ENCODE peak calls at places on chromosomes 13 and 19, in nine cellular contexts. F is HCT116, P is BJ, Y is Peyer's patch, D is suprapubic skin, Z is spleen, L is psoas muscle, J is thoracic aorta, U is heart right ventricle. C is an unnamed sample.

GRCh38 chr19:18863843-18864362 is 32.1 kb downstream of the CERS1 start:
- DNase-seq in P (no peak), U (no peak), Z (peak; percentile 71), J (no peak), Y (no peak), L (peak; percentile 11), F (no peak), D (peak; percentile 70), C (no peak)

GRCh38 chr13:36057041-36057440 is 74.1 kb downstream of the DCLK1 start:
- DNase-seq in U (no peak), F (no peak), Z (no peak), P (no peak), Y (no peak), J (no peak), L (no peak), D (no peak), C (no peak)

GRCh38 chr19:17751103-17751911 is at the start of gene FCHO1:
- DNase-seq in U (peak; percentile 42), Z (peak; percentile 95), J (no peak), F (no peak), L (no peak), Y (peak; percentile 58), D (no peak), P (no peak), C (no peak)

GRCh38 chr13:59205501-59205900 is 958.2 kb downstream of the DIAPH3 start:
- DNase-seq in Z (no peak), Y (no peak), U (no peak), F (no peak), D (no peak), P (no peak), J (no peak), L (no peak), C (peak; percentile 1)

GRCh38 chr13:29918845-29919244 is 68.4 kb upstream of the UBL3 start:
- DNase-seq in U (no peak), J (no peak), F (no peak), Y (no peak), D (no peak), Z (no peak), L (no peak), P (peak; percentile 80), C (peak; percentile 60)

GRCh38 chr19:52935434-52935833 is 12.2 kb upstream of the ZNF888 start:
- DNase-seq in J (no peak), D (no peak), U (no peak), Z (no peak), P (no peak), L (no peak), Y (no peak), F (no peak), C (no peak)

GRCh38 chr13:43405457-43405856 is 381.3 kb downstream of the ENOX1 start:
- DNase-seq in J (no peak), Z (no peak), D (no peak), Y (no peak), P (no peak), F (no peak), U (no peak), L (no peak), C (peak; percentile 44)

GRCh38 chr19:33759356-33759755 is 37.3 kb upstream of the KCTD15 start:
- DNase-seq in P (no peak), D (no peak), U (no peak), J (no peak), Z (no peak), Y (no peak), F (no peak), L (no peak), C (no peak)

GRCh38 chr19:45972081-45972943 is 1.4 kb downstream of the NOVA2 start:
- DNase-seq in F (no peak), L (no peak), P (no peak), J (no peak), D (no peak), Z (no peak), U (no peak), Y (no peak), C (no peak)

GRCh38 chr13:79678100-79678499 is 197.1 kb downstream of the NDFIP2 start:
- DNase-seq in Z (no peak), L (no peak), D (no peak), F (no peak), J (no peak), P (no peak), Y (no peak), U (no peak), C (no peak)

GRCh38 chr19:32599736-32600157 is 18.8 kb downstream of the PDCD5 start:
- DNase-seq in F (peak; percentile 55), Z (no peak), D (no peak), J (no peak), Y (no peak), U (no peak), P (no peak), L (no peak), C (no peak)

GRCh38 chr19:57560049-57560491 is 407 bp upstream of the ZNF550 start:
- DNase-seq in D (peak; percentile 59), Z (peak; percentile 68), L (peak; percentile 46), F (no peak), J (no peak), P (peak; percentile 61), U (peak; percentile 49), Y (no peak), C (no peak)

GRCh38 chr19:2699413-2700142 is 2.9 kb downstream of the GNG7 start:
- DNase-seq in F (no peak), D (no peak), L (no peak), J (no peak), Z (no peak), Y (no peak), U (no peak), P (no peak), C (no peak)
- H3K27me3 ChIP-seq in F (no peaks in the 10 kb centered on the region), D (no peaks in the 10 kb centered on the region), L (no peaks in the 10 kb centered on the region), J (no peaks in the 10 kb centered on the region), Z (no peaks in the 10 kb centered on the region), Y (no peaks in the 10 kb centered on the region), U (no peaks in the 10 kb centered on the region), P (peaks cover 19% of the 10 kb centered on the region), C (peaks cover 38% of the 10 kb centered on the region)

GRCh38 chr19:12668346-12668745 is 1.7 kb downstream of the WDR83 start:
- DNase-seq in U (no peak), F (no peak), P (no peak), L (no peak), J (no peak), Y (no peak), Z (no peak), D (no peak), C (no peak)
- H3K36me3 ChIP-seq in U (peaks cover 40% of the 10 kb centered on the region), F (peaks cover 4% of the 10 kb centered on the region), P (peaks cover 13% of the 10 kb centered on the region), L (peaks cover 44% of the 10 kb centered on the region), J (peaks cover 9% of the 10 kb centered on the region), Y (peaks cover 26% of the 10 kb centered on the region), Z (peaks cover 29% of the 10 kb centered on the region), D (peaks cover 33% of the 10 kb centered on the region), C (peaks cover 4% of the 10 kb centered on the region)

GRCh38 chr19:2095338-2095938 is 688 bp downstream of the MOB3A start:
- DNase-seq in Z (peak; percentile 91), L (no peak), D (no peak), P (no peak), F (no peak), U (no peak), Y (no peak), J (no peak), C (no peak)

GRCh38 chr19:2097330-2098327 is 914 bp downstream of the IZUMO4 start:
- DNase-seq in Y (no peak), F (no peak), U (no peak), L (no peak), D (no peak), Z (peak; percentile 89), J (no peak), P (no peak), C (no peak)

GRCh38 chr19:2099054-2099501 is 2.4 kb downstream of the IZUMO4 start:
- DNase-seq in J (no peak), Z (no peak), Y (no peak), L (no peak), U (no peak), D (no peak), P (no peak), F (no peak), C (no peak)

GRCh38 chr19:2099937-2100718 is 3.4 kb downstream of the IZUMO4 start:
- DNase-seq in P (no peak), Y (no peak), D (no peak), F (no peak), L (no peak), U (no peak), J (no peak), Z (no peak), C (no peak)

GRCh38 chr19:2096543-2097329 is at the start of gene IZUMO4:
- DNase-seq in D (peak; percentile 99), U (peak; percentile 100), L (peak; percentile 99), P (peak; percentile 61), F (peak; percentile 92), J (peak; percentile 95), Y (peak; percentile 100), Z (peak; percentile 100), C (peak; percentile 65)
- TF ChIP-seq CTCF in D (no peak), U (peak; percentile 49), L (peak; percentile 39), P (peak; percentile 46), F (peak; percentile 30), J (peak; percentile 54), Y (peak; percentile 50), Z (no peak), C (peak; percentile 28)

GRCh38 chr13:77548095-77548494 is 12.6 kb downstream of the SCEL start:
- DNase-seq in U (no peak), P (no peak), Z (no peak), F (no peak), D (no peak), Y (no peak), L (no peak), J (no peak), C (no peak)

GRCh38 chr13:77555246-77555645 is 19.7 kb downstream of the SCEL start:
- DNase-seq in D (no peak), L (no peak), Z (no peak), U (no peak), F (no peak), J (no peak), Y (no peak), P (no peak), C (no peak)

GRCh38 chr13:77548594-77548993 is 13.1 kb downstream of the SCEL start:
- DNase-seq in Y (no peak), D (no peak), J (no peak), L (no peak), P (no peak), Z (no peak), F (no peak), U (no peak), C (no peak)

GRCh38 chr13:77554079-77554478 is 18.6 kb downstream of the SCEL start:
- DNase-seq in P (no peak), Y (no peak), J (no peak), L (no peak), Z (no peak), U (no peak), D (no peak), F (no peak), C (no peak)
- H3K27me3 ChIP-seq in P (peaks cover 1% of the 10 kb centered on the region), Y (no peaks in the 10 kb centered on the region), J (no peaks in the 10 kb centered on the region), L (no peaks in the 10 kb centered on the region), Z (no peaks in the 10 kb centered on the region), U (no peaks in the 10 kb centered on the region), D (no peaks in the 10 kb centered on the region), F (peaks cover 5% of the 10 kb centered on the region), C (no peaks in the 10 kb centered on the region)

GRCh38 chr19:1145635-1146417 is 28.2 kb downstream of the SBNO2 start:
- DNase-seq in D (no peak), J (no peak), U (no peak), Z (no peak), L (no peak), P (no peak), Y (no peak), F (no peak), C (no peak)
- H3K36me3 ChIP-seq in D (peaks cover 70% of the 10 kb centered on the region), J (peaks cover 31% of the 10 kb centered on the region), U (peaks cover 50% of the 10 kb centered on the region), Z (peaks cover 55% of the 10 kb centered on the region), L (peaks cover 47% of the 10 kb centered on the region), P (peaks cover 37% of the 10 kb centered on the region), Y (peaks cover 67% of the 10 kb centered on the region), F (peaks cover 2% of the 10 kb centered on the region), C (peaks cover 1% of the 10 kb centered on the region)